ENCODE peak calls at places on chromosomes 12 and 14, in four cellular contexts. D is GM12865, S is heart right ventricle, Q is OCI-LY7. V is an unnamed sample.

GRCh38 chr12:1838223-1838993 is 18.0 kb downstream of the LRTM2 start:
- DNase-seq in D (no peak), Q (no peak), S (no peak), V (no peak)

GRCh38 chr14:65331652-65332051 is 80.9 kb upstream of the FUT8 start:
- DNase-seq in S (no peak), Q (no peak), D (no peak), V (no peak)

GRCh38 chr12:68498736-68499135 is 112.0 kb upstream of the RAP1B start:
- DNase-seq in Q (no peak), S (no peak), D (no peak), V (no peak)

GRCh38 chr12:104665296-104665695 is 208.5 kb downstream of the CHST11 start:
- DNase-seq in D (no peak), Q (no peak), S (no peak), V (no peak)

GRCh38 chr12:83102499-83102898 is 415.8 kb downstream of the TMTC2 start:
- DNase-seq in D (no peak), Q (no peak), S (no peak), V (no peak)

GRCh38 chr12:12927211-12928079 is 24.5 kb downstream of the GPRC5D start:
- DNase-seq in Q (no peak), S (peak), D (no peak), V (no peak)

GRCh38 chr14:67557118-67557517 is 24.0 kb downstream of the PLEKHH1 start:
- DNase-seq in Q (no peak), D (no peak), S (no peak), V (no peak)

GRCh38 chr12:5915511-5915910 is 29.5 kb downstream of the ANO2 start:
- DNase-seq in D (no peak), S (no peak), Q (no peak), V (no peak)

GRCh38 chr14:60266021-60266937 is 17.3 kb downstream of the PPM1A start:
- DNase-seq in D (peak), Q (peak), S (no peak), V (no peak)

GRCh38 chr14:89427426-89428162 is 10.6 kb upstream of the FOXN3 start:
- DNase-seq in Q (no peak), S (no peak), D (no peak), V (no peak)

GRCh38 chr14:70644016-70644415 is 2.3 kb downstream of the TTC9 start:
- DNase-seq in Q (no peak), D (no peak), S (no peak), V (no peak)

GRCh38 chr14:68113328-68113930 is 293.9 kb downstream of the RAD51B start:
- DNase-seq in S (no peak), D (no peak), Q (no peak), V (no peak)

GRCh38 chr14:33062881-33063280 is 124.2 kb downstream of the NPAS3 start:
- DNase-seq in Q (no peak), D (no peak), S (no peak), V (no peak)

GRCh38 chr12:92419201-92419600 is 273.6 kb upstream of the BTG1 start:
- DNase-seq in Q (no peak), S (no peak), D (no peak), V (no peak)

GRCh38 chr12:11897923-11898322 is 172.8 kb upstream of the BCL2L14 start:
- DNase-seq in D (no peak), Q (peak), S (no peak), V (no peak)

GRCh38 chr14:24851837-24852236 is 198.1 kb downstream of the STXBP6 start:
- DNase-seq in S (no peak), Q (no peak), D (no peak), V (no peak)

GRCh38 chr14:97376310-97376709 is 579.1 kb downstream of the VRK1 start:
- DNase-seq in S (no peak), Q (no peak), D (no peak), V (no peak)

GRCh38 chr12:132600048-132601032 is 10.0 kb downstream of the LRCOL1 start:
- DNase-seq in S (peak), D (peak), Q (peak), V (peak)

GRCh38 chr12:104605685-104606084 is 148.9 kb downstream of the CHST11 start:
- DNase-seq in D (no peak), Q (no peak), S (peak), V (no peak)

GRCh38 chr12:110726708-110727369 is 15.9 kb downstream of the PPP1CC start:
- DNase-seq in D (no peak), Q (no peak), S (no peak), V (no peak)

GRCh38 chr14:59244581-59244980 is 56.1 kb downstream of the DAAM1 start:
- DNase-seq in S (no peak), D (no peak), Q (no peak), V (no peak)

GRCh38 chr12:3129301-3130052 is 52.3 kb downstream of the TSPAN9 start:
- DNase-seq in Q (no peak), S (no peak), D (peak), V (no peak)

GRCh38 chr14:61147898-61148549 is 133.1 kb downstream of the TMEM30B start:
- DNase-seq in S (peak), Q (no peak), D (no peak), V (no peak)

GRCh38 chr12:57803317-57803893 is 15.1 kb downstream of the AVIL start:
- DNase-seq in Q (peak), S (peak), D (peak), V (peak)

GRCh38 chr14:63248211-63248610 is 44.0 kb downstream of the RHOJ start:
- DNase-seq in S (no peak), Q (no peak), D (no peak), V (no peak)

GRCh38 chr12:77685112-77685511 is 145.6 kb upstream of the NAV3 start:
- DNase-seq in S (no peak), Q (peak), D (peak), V (peak)

GRCh38 chr12:96359328-96359727 is 40.9 kb downstream of the CDK17 start:
- DNase-seq in D (no peak), Q (no peak), S (no peak), V (no peak)

GRCh38 chr12:127681151-127681754 is 585.7 kb upstream of the TMEM132C start:
- DNase-seq in Q (no peak), S (no peak), D (no peak), V (no peak)

GRCh38 chr12:21340406-21340805 is 5.7 kb upstream of the SLCO1A2 start:
- DNase-seq in Q (no peak), D (no peak), S (no peak), V (no peak)

GRCh38 chr12:43964966-43965365 is 129.1 kb downstream of the TMEM117 start:
- DNase-seq in Q (no peak), S (no peak), D (no peak), V (no peak)

DNA sequence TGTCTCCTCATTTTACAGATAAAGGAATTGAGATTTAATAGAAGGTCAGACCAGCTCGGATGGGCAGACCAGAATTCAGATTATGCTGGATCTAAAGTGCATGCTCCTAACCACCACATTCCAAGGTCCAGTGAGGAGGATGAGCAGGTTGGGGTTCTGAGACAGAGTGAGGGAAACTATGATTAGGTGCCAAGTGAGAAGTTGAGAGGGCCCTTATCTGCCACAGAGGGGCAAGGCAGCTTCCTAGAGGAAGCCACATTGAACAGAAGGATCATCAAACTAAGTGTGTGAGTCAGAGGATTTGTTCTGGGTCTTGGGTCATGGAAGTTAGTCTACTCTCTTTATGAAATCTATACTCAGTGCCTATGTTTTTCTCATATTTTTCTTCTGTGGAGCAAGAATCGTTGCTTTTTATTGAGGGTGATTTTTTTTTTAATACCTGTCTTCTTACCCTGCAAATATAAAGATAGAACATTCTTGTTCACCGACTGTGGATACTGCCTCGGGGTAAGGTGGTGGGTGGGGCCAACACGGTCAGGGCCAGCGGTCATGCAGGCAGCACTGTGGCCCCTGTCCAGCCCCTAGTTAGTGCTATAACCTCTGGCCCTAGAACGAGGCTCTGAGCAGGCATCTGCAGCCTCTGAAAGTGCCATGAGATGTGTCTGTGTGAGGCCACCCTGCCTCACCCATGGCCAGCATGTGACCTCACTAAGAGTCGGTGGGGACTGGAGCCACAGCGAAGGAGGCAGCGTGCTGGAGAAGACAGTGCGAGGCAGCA is 55.6 kb upstream of the PTHLH start:
- DNase-seq in D (no peak), S (no peak), Q (no peak), V (no peak)
- TF ChIP-seq CTCF in D (no peak), S (no peak), Q (no peak), V (no peak)

DNA sequence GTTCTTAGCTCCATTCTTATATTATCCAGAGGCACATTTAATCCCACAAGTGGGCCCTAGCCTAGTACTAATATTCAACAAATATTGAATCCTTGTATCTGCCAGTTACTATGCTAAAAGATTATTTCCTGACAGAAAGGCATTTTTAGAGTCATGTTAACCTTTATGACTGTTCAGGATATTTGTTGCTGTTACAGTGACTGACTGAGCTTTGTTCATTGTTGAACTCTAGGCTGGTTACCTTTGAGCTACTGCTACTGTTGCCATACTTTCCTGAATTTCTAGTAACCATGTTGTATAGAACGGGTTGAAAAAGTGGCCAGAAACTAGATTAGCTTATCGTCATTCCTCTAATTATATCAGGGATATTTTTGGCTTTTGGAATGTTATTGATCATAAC is 29.8 kb downstream of the DNM1L start:
- DNase-seq in S (no peak), D (no peak), Q (no peak), V (no peak)
- TF ChIP-seq CTCF in S (no peak), D (no peak), Q (no peak), V (no peak)

GRCh38 chr12:49623142-49623899 is at the start of gene PRPF40B:
- DNase-seq in Q (peak), D (peak), S (peak), V (peak)
- TF ChIP-seq CTCF in Q (peak), D (peak), S (peak), V (peak)

GRCh38 chr12:14756331-14757143 is 46.7 kb downstream of the WBP11 start:
- DNase-seq in Q (no peak), S (no peak), D (no peak), V (no peak)
- TF ChIP-seq CTCF in Q (peak), S (peak), D (no peak), V (peak)

GRCh38 chr12:113757223-113758002 is 208.7 kb downstream of the RBM19 start:
- DNase-seq in D (no peak), S (no peak), Q (no peak), V (no peak)
- TF ChIP-seq CTCF in D (no peak), S (no peak), Q (no peak), V (no peak)

V was measured in GM13977.